ENCODE peak calls at places on chromosomes 7 and 10, in six cellular contexts. Y is substantia nigra, P is NCI-H510A treated with DMSO at 0.1 percent for 48 hours, E is iris pigment epithelial cell, I is NCI-H226, O is RWPE1. B is an unnamed sample.

GRCh38 chr7:30688718-30689221 is 6.5 kb upstream of the CRHR2 start:
- DNase-seq in Y (no peak), P (no peak), E (no peak), I (peak), O (no peak), B (peak)

GRCh38 chr7:44964384-44964830 is 14.4 kb downstream of the MYO1G start:
- DNase-seq in Y (no peak), P (no peak), E (peak), I (no peak), O (no peak), B (no peak)

GRCh38 chr10:122279725-122280141 is 8.6 kb downstream of the BTBD16 start:
- DNase-seq in Y (peak), P (peak), E (peak), I (no peak), O (peak), B (peak)

GRCh38 chr10:121327727-121328126 is 270.5 kb downstream of the FGFR2 start:
- DNase-seq in Y (no peak), P (no peak), E (no peak), I (no peak), O (no peak), B (no peak)

GRCh38 chr10:106242301-106242700 is 922.2 kb downstream of the SORCS1 start:
- DNase-seq in Y (no peak), P (no peak), E (no peak), I (no peak), O (no peak), B (peak)

GRCh38 chr7:84017653-84018052 is 176.9 kb downstream of the SEMA3A start:
- DNase-seq in Y (no peak), P (no peak), E (no peak), I (peak), O (no peak), B (no peak)

GRCh38 chr10:48429309-48429708 is 122.8 kb downstream of the MAPK8 start:
- DNase-seq in Y (no peak), P (no peak), E (no peak), I (no peak), O (no peak), B (no peak)

GRCh38 chr7:5677538-5678294 is 103.7 kb downstream of the RNF216 start:
- DNase-seq in Y (peak), P (peak), E (peak), I (peak), O (peak), B (peak)

GRCh38 chr10:72542396-72542815 is 83.5 kb downstream of the MICU1 start:
- DNase-seq in Y (no peak), P (no peak), E (no peak), I (no peak), O (no peak), B (no peak)

GRCh38 chr7:140036224-140036651 is 26.5 kb downstream of the PARP12 start:
- DNase-seq in Y (no peak), P (no peak), E (no peak), I (no peak), O (no peak), B (no peak)

GRCh38 chr7:35286986-35287385 is 33.1 kb upstream of the TBX20 start:
- DNase-seq in Y (no peak), P (no peak), E (peak), I (peak), O (no peak), B (peak)

GRCh38 chr7:80640841-80641240 is 2.4 kb downstream of the CD36 start:
- DNase-seq in Y (no peak), P (no peak), E (peak), I (peak), O (no peak), B (peak)

GRCh38 chr7:103928581-103928980 is 60.9 kb downstream of the RELN start:
- DNase-seq in Y (no peak), P (no peak), E (no peak), I (no peak), O (no peak), B (no peak)

GRCh38 chr10:48834189-48834965 is 105.3 kb downstream of the LRRC18 start:
- DNase-seq in Y (no peak), P (no peak), E (no peak), I (no peak), O (no peak), B (no peak)

GRCh38 chr10:88164471-88164870 is 301.0 kb downstream of the PTEN start:
- DNase-seq in Y (no peak), P (no peak), E (no peak), I (no peak), O (no peak), B (no peak)

GRCh38 chr7:48964074-48964473 is 39.7 kb downstream of the CDC14C start:
- DNase-seq in Y (no peak), P (no peak), E (peak), I (peak), O (no peak), B (peak)

GRCh38 chr10:130412317-130412716 is 276.1 kb downstream of the GLRX3 start:
- DNase-seq in Y (no peak), P (no peak), E (no peak), I (no peak), O (no peak), B (no peak)

GRCh38 chr7:118472581-118472980 is 248.1 kb downstream of the ANKRD7 start:
- DNase-seq in Y (no peak), P (no peak), E (no peak), I (no peak), O (no peak), B (no peak)

GRCh38 chr7:85191383-85191782 is 4.5 kb upstream of the SEMA3D start:
- DNase-seq in Y (no peak), P (no peak), E (peak), I (no peak), O (peak), B (peak)

GRCh38 chr10:77012811-77013500 is 624.7 kb downstream of the KCNMA1 start:
- DNase-seq in Y (no peak), P (no peak), E (no peak), I (no peak), O (no peak), B (no peak)

GRCh38 chr10:98516352-98516751 is 69.6 kb upstream of the HPS1 start:
- DNase-seq in Y (no peak), P (no peak), E (no peak), I (no peak), O (no peak), B (no peak)

GRCh38 chr10:109650228-109650627 is 273.1 kb downstream of the XPNPEP1 start:
- DNase-seq in Y (no peak), P (no peak), E (no peak), I (no peak), O (no peak), B (no peak)

GRCh38 chr10:119139464-119140067 is 25.9 kb downstream of the SFXN4 start:
- DNase-seq in Y (peak), P (peak), E (peak), I (no peak), O (peak), B (peak)

GRCh38 chr10:2887391-2888070 is 179.8 kb upstream of the PFKP start:
- DNase-seq in Y (no peak), P (no peak), E (no peak), I (no peak), O (no peak), B (no peak)

GRCh38 chr10:11162828-11163599 is 145.3 kb downstream of the CELF2 start:
- DNase-seq in Y (no peak), P (no peak), E (no peak), I (no peak), O (no peak), B (no peak)

GRCh38 chr7:131164025-131164899 is 163.4 kb upstream of the MKLN1 start:
- DNase-seq in Y (no peak), P (no peak), E (peak), I (peak), O (peak), B (peak)

GRCh38 chr7:79386688-79387422 is 66.6 kb downstream of the MAGI2 start:
- DNase-seq in Y (no peak), P (no peak), E (peak), I (peak), O (no peak), B (peak)

GRCh38 chr7:24381919-24382505 is 98.0 kb downstream of the NPY start:
- DNase-seq in Y (no peak), P (no peak), E (peak), I (peak), O (peak), B (peak)

GRCh38 chr10:109556399-109556798 is 366.9 kb downstream of the XPNPEP1 start:
- DNase-seq in Y (no peak), P (no peak), E (no peak), I (no peak), O (no peak), B (no peak)

GRCh38 chr10:106582291-106582690 is 582.2 kb downstream of the SORCS1 start:
- DNase-seq in Y (peak), P (no peak), E (peak), I (no peak), O (no peak), B (peak)

GRCh38 chr10:62545155-62545554 is 171.0 kb downstream of the ZNF365 start:
- DNase-seq in Y (no peak), P (no peak), E (no peak), I (no peak), O (no peak), B (no peak)

GRCh38 chr7:10845225-10845624 is 128.4 kb upstream of the PHF14 start:
- DNase-seq in Y (no peak), P (no peak), E (no peak), I (no peak), O (no peak), B (no peak)

GRCh38 chr7:87445897-87446296 is 29.6 kb downstream of the ABCB4 start:
- DNase-seq in Y (no peak), P (no peak), E (no peak), I (no peak), O (no peak), B (no peak)